ENCODE peak calls at places on chromosomes 6 and 20, in four cellular contexts. A, F, Q and N are unnamed samples.

GRCh38 chr6:108557494-108558371 is 3.0 kb upstream of the FOXO3 start:
- DNase-seq in A (no peak), F (peak), Q (peak), N (peak)

GRCh38 chr20:14418441-14418840 is 81.0 kb upstream of the FLRT3 start:
- DNase-seq in A (no peak), F (no peak), Q (no peak), N (no peak)

GRCh38 chr6:39892490-39893129 is 41.7 kb downstream of the MOCS1 start:
- DNase-seq in A (peak), F (peak), Q (peak), N (peak)

GRCh38 chr20:50111120-50111828 is 1.7 kb downstream of the UBE2V1 start:
- DNase-seq in A (no peak), F (no peak), Q (peak), N (peak)

GRCh38 chr6:105824732-105825131 is 261.4 kb upstream of the PRDM1 start:
- DNase-seq in A (no peak), F (no peak), Q (peak), N (no peak)

GRCh38 chr6:41716516-41717446 is 18.6 kb downstream of the TFEB start:
- DNase-seq in A (no peak), F (no peak), Q (no peak), N (no peak)

GRCh38 chr6:5191222-5191621 is 69.5 kb downstream of the LYRM4 start:
- DNase-seq in A (no peak), F (no peak), Q (peak), N (no peak)

GRCh38 chr6:169970306-169970988 is 219.0 kb downstream of the ERMARD start:
- DNase-seq in A (no peak), F (peak), Q (no peak), N (peak)

DNA sequence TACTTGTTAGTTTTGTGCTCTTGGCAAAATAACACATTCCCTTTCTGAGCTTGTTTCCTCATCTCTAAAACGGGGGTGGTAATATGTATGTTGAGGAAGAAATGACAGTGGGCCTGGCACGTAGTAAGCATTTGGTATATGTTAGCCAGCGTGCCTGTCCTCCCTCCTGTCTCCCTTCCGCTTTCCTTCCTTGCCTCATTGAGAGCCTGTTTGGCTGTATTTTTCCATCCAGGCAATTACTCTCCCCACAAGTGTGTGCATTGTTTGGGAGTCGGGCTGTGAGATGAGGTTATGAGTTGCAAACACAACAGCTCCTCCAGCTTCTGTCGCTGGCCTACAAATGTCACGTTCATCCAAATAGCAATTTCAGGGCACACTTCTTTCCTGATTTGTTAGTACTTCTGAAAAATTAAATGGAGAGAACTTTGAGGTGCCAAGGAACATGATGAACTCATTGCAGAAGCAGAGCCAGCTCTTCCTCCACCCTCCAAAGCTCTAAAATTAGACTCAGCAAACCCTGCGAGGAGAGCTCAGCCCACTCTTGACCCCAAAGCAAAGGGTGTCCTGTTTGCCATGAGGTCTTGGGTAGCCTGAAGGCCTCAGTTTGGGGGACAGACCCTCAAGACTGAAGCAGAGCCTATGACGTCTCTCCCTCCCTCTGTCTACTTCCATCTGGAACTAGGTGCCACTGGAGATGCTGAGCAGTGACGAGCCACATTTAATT is 50.7 kb upstream of the TOX2 start:
- DNase-seq in A (no peak), F (no peak), Q (no peak), N (no peak)
- H3K56ac ChIP-seq in A (no peak), F (no peak), Q (no peak), N (no peak)

GRCh38 chr6:33695451-33695855 is 16.0 kb downstream of the UQCC2 start:
- DNase-seq in A (no peak), F (no peak), Q (no peak), N (no peak)

GRCh38 chr6:33694401-33694931 is 17.0 kb downstream of the UQCC2 start:
- DNase-seq in A (no peak), F (no peak), Q (peak), N (no peak)

GRCh38 chr6:33693186-33694158 is 18.0 kb downstream of the UQCC2 start:
- DNase-seq in A (no peak), F (no peak), Q (no peak), N (no peak)

GRCh38 chr6:33696076-33696475 is 15.4 kb downstream of the UQCC2 start:
- DNase-seq in A (no peak), F (no peak), Q (no peak), N (no peak)

DNA sequence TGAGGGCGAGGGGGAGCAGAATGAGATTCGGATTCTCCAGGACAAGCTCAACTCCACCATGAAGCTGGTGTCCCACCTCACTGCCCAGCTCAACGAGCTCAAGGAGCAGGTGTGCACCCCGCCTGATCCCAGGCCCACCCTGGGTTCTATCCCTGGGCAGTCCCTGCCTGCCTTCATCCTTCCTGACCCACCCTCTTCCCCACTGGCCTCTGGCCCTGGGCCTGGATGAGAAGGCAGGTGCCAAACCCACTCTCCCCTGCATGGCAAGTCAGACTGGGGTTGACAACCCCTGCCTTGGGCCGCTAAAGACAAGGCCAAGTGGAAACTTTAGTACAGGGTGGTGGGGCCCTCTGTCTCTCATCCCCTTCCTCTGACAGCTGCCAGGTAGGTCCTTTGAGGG is 16.5 kb downstream of the UQCC2 start:
- DNase-seq in A (no peak), F (no peak), Q (no peak), N (no peak)
- H3K27ac ChIP-seq in A (no peak), F (no peak), Q (no peak), N (no peak)

DNA sequence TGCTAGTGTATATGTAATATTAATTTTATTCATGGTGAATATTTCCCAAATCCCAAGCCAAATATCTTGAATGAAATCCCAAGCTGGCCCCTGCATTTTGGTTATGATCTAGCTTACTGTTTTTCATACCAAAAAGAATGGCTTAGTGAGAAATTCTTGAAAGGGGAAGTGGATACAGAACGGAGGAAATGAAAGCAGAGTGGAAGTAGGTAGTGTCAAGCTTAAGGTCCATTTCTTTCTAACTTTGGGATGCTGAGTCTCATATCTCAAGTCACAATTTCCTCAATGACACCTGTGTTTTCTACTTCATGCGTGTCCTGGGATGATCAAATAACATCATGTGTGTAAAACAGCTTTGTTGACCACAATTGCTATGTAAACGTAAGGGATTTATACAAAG is 238.7 kb upstream of the SLC35B3 start:
- DNase-seq in A (no peak), F (no peak), Q (no peak), N (no peak)
- H3K56ac ChIP-seq in A (no peak), F (no peak), Q (no peak), N (no peak)

GRCh38 chr6:156601156-156601820 is 175.9 kb upstream of the ARID1B start:
- DNase-seq in A (no peak), F (no peak), Q (no peak), N (no peak)
- H3K27ac ChIP-seq in A (no peak), F (no peak), Q (no peak), N (no peak)

GRCh38 chr6:63862486-63863198 is 227.0 kb downstream of the PHF3 start:
- DNase-seq in A (no peak), F (no peak), Q (peak), N (no peak)
- H3K56ac ChIP-seq in A (no peak), F (no peak), Q (no peak), N (no peak)

DNA sequence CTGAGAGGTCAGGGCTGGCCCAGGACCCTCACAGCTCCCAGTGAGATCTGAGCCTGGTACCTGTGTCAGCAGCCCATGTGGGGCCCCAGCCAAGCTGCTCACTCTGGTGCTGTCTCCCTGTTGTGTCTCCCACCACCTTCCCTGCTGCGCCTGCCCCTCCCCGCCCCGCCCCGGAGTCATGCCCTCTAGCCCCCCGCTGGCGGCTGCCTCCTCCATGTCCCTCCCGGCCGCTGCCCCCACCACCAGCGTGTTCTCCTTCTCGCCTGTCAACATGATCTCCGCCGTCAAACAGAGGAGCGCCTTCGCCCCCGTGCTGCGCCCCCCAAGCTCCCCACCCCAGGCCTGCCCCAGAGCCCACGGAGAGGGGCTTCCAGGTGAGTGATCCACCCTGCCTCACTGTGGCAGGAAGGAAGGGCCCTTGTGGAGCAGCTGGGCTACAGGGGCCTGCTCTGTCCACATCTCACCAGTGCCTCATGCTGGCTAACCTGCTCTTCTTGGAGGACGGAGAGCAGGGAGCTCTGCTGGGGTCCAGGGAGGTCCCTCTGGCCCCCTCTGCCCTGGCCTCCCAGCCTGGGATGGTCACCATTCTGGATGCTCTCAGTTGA is 44.9 kb downstream of the CPXM1 start:
- DNase-seq in A (no peak), F (no peak), Q (no peak), N (no peak)
- H3K27ac ChIP-seq in A (no peak), F (no peak), Q (no peak), N (no peak)

DNA sequence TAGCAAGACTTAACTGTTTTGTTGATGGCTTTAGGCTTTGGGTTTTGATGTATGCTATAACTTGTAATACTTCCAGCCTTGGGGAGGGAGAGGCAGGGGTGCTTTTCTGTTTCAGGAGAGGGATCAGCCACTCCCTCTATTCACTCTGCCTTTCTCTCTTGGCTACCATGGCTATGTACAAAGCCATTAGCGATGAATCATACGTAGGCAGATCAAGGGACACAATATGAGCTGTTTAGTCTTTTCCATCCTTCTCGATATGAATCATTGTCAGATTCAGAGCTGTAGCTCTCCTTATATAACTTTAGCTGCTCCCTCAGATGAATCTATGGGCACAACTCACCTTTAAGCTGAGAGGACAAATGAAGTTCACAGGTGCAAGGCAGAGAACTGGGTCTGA is 230.6 kb downstream of the TSHZ2 start:
- DNase-seq in A (no peak), F (no peak), Q (no peak), N (no peak)
- H3K56ac ChIP-seq in A (no peak), F (no peak), Q (no peak), N (no peak)

GRCh38 chr6:52728394-52728793 is 34.9 kb downstream of the GSTA2 start:
- DNase-seq in A (no peak), F (no peak), Q (no peak), N (no peak)
- H3K27ac ChIP-seq in A (no peak), F (no peak), Q (no peak), N (no peak)

DNA sequence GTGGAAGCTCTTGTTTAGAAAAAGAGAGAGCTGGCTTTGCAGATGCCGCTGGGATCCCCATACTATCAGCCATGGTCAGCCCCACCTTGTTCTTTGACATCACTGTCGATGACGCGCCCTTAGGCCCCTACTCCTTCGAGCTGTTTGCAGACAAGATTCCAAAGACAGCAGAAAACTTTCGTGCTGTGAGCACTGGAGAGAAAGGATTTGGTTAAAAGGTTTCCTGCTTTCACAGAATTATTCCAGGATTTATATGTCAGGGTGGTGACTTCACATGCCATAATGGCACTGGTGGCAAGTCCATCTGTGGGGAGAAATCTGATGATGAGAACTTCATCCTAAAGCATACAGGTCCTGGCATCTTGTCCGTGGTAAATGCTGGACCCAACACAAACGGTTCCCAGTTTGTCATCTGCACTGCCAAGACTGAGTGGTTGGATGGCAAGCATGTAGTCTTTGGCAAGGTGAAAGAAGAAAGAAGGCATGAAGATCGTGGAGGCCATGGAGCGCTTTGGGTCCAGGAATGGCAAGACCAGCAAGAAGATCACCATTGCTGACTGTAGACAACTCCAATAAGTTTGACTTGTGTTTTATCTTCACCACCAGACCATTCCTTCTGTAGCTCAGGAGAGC is 2.4 kb upstream of the BLCAP start:
- DNase-seq in A (no peak), F (peak), Q (no peak), N (no peak)
- H3K56ac ChIP-seq in A (no peak), F (no peak), Q (no peak), N (no peak)